ENCODE peak calls at places on chromosomes 6 and 20, in ten cellular contexts. One of them, this sample, is unnamed.

GRCh38 chr6:44554901-44555300 is 167.4 kb downstream of the CDC5L start:
- DNase-seq in transverse colon: no peak
- DNase-seq in GM10248: no peak
- DNase-seq in HFFc6: no peak
- DNase-seq in pancreas: no peak
- DNase-seq in endothelial cell: no peak
- DNase-seq in GM20000: no peak
- DNase-seq in HL-60: no peak
- DNase-seq in A549: no peak
- DNase-seq in ovary: no peak
- DNase-seq in this sample: no peak

GRCh38 chr20:38843346-38843745 is 37.8 kb downstream of the PPP1R16B start:
- DNase-seq in GM10248: no peak
- DNase-seq in A549: no peak
- DNase-seq in transverse colon: no peak
- DNase-seq in endothelial cell: no peak
- DNase-seq in pancreas: no peak
- DNase-seq in ovary: no peak
- DNase-seq in HL-60: no peak
- DNase-seq in HFFc6: no peak
- DNase-seq in GM20000: no peak
- DNase-seq in this sample: no peak

GRCh38 chr6:149176971-149177667 is 140.4 kb upstream of the TAB2 start:
- DNase-seq in A549: no peak
- DNase-seq in transverse colon: no peak
- DNase-seq in ovary: no peak
- DNase-seq in GM10248: no peak
- DNase-seq in endothelial cell: no peak
- DNase-seq in pancreas: peak
- DNase-seq in GM20000: no peak
- DNase-seq in HFFc6: no peak
- DNase-seq in HL-60: no peak
- DNase-seq in this sample: no peak

GRCh38 chr6:95091823-95092436 is 485.4 kb upstream of the MANEA start:
- DNase-seq in GM20000: peak
- DNase-seq in ovary: no peak
- DNase-seq in endothelial cell: no peak
- DNase-seq in HFFc6: peak
- DNase-seq in A549: no peak
- DNase-seq in GM10248: no peak
- DNase-seq in transverse colon: no peak
- DNase-seq in HL-60: no peak
- DNase-seq in pancreas: no peak
- DNase-seq in this sample: no peak

GRCh38 chr6:101294676-101295075 is 98.8 kb upstream of the GRIK2 start:
- DNase-seq in A549: no peak
- DNase-seq in GM10248: no peak
- DNase-seq in GM20000: no peak
- DNase-seq in HFFc6: peak
- DNase-seq in pancreas: no peak
- DNase-seq in endothelial cell: no peak
- DNase-seq in ovary: no peak
- DNase-seq in transverse colon: no peak
- DNase-seq in HL-60: no peak
- DNase-seq in this sample: no peak

GRCh38 chr20:20237093-20237959 is 130.6 kb upstream of the INSM1 start:
- DNase-seq in endothelial cell: peak
- DNase-seq in HL-60: peak
- DNase-seq in A549: peak
- DNase-seq in transverse colon: peak
- DNase-seq in GM20000: peak
- DNase-seq in GM10248: peak
- DNase-seq in HFFc6: peak
- DNase-seq in ovary: no peak
- DNase-seq in pancreas: peak
- DNase-seq in this sample: no peak

GRCh38 chr6:93423542-93423941 is 4.2 kb upstream of the EPHA7 start:
- DNase-seq in GM20000: peak
- DNase-seq in GM10248: no peak
- DNase-seq in endothelial cell: peak
- DNase-seq in transverse colon: peak
- DNase-seq in pancreas: no peak
- DNase-seq in HL-60: peak
- DNase-seq in ovary: no peak
- DNase-seq in A549: no peak
- DNase-seq in HFFc6: no peak
- DNase-seq in this sample: no peak

GRCh38 chr6:147135211-147135672 is 69.0 kb upstream of the STXBP5 start:
- DNase-seq in HFFc6: peak
- DNase-seq in GM20000: no peak
- DNase-seq in GM10248: no peak
- DNase-seq in endothelial cell: no peak
- DNase-seq in ovary: no peak
- DNase-seq in transverse colon: no peak
- DNase-seq in A549: peak
- DNase-seq in HL-60: peak
- DNase-seq in pancreas: no peak
- DNase-seq in this sample: no peak

GRCh38 chr20:19249515-19249914 is 37.1 kb downstream of the SLC24A3 start:
- DNase-seq in HFFc6: no peak
- DNase-seq in endothelial cell: no peak
- DNase-seq in HL-60: no peak
- DNase-seq in A549: no peak
- DNase-seq in GM10248: no peak
- DNase-seq in ovary: no peak
- DNase-seq in GM20000: no peak
- DNase-seq in pancreas: no peak
- DNase-seq in transverse colon: no peak
- DNase-seq in this sample: no peak

GRCh38 chr6:43497129-43497396 is 13.1 kb downstream of the LRRC73 start:
- DNase-seq in GM20000: no peak
- DNase-seq in pancreas: no peak
- DNase-seq in A549: no peak
- DNase-seq in HFFc6: no peak
- DNase-seq in GM10248: no peak
- DNase-seq in ovary: no peak
- DNase-seq in endothelial cell: no peak
- DNase-seq in HL-60: no peak
- DNase-seq in transverse colon: no peak
- DNase-seq in this sample: no peak

GRCh38 chr20:24465168-24465567 is 4.3 kb upstream of the SYNDIG1 start:
- DNase-seq in endothelial cell: no peak
- DNase-seq in GM10248: no peak
- DNase-seq in HFFc6: no peak
- DNase-seq in HL-60: no peak
- DNase-seq in A549: no peak
- DNase-seq in GM20000: no peak
- DNase-seq in transverse colon: no peak
- DNase-seq in ovary: no peak
- DNase-seq in pancreas: no peak
- DNase-seq in this sample: no peak

GRCh38 chr20:5153152-5153467 is 26.3 kb downstream of the CDS2 start:
- DNase-seq in pancreas: no peak
- DNase-seq in GM20000: no peak
- DNase-seq in A549: no peak
- DNase-seq in endothelial cell: no peak
- DNase-seq in transverse colon: no peak
- DNase-seq in ovary: no peak
- DNase-seq in HL-60: no peak
- DNase-seq in GM10248: no peak
- DNase-seq in HFFc6: no peak
- DNase-seq in this sample: no peak

GRCh38 chr6:56840467-56841371 is 114.2 kb upstream of the BEND6 start:
- DNase-seq in GM10248: no peak
- DNase-seq in A549: no peak
- DNase-seq in GM20000: no peak
- DNase-seq in pancreas: no peak
- DNase-seq in HFFc6: peak
- DNase-seq in ovary: no peak
- DNase-seq in endothelial cell: no peak
- DNase-seq in HL-60: no peak
- DNase-seq in transverse colon: no peak
- DNase-seq in this sample: no peak

GRCh38 chr6:51099201-51099600 is 280.5 kb downstream of the TFAP2B start:
- DNase-seq in A549: no peak
- DNase-seq in GM10248: no peak
- DNase-seq in pancreas: no peak
- DNase-seq in HFFc6: no peak
- DNase-seq in GM20000: no peak
- DNase-seq in transverse colon: no peak
- DNase-seq in endothelial cell: no peak
- DNase-seq in HL-60: no peak
- DNase-seq in ovary: no peak
- DNase-seq in this sample: no peak

GRCh38 chr20:50381771-50382593 is 128.2 kb upstream of the PTPN1 start:
- DNase-seq in endothelial cell: no peak
- DNase-seq in HL-60: peak
- DNase-seq in ovary: no peak
- DNase-seq in transverse colon: peak
- DNase-seq in A549: no peak
- DNase-seq in GM10248: peak
- DNase-seq in HFFc6: no peak
- DNase-seq in GM20000: peak
- DNase-seq in pancreas: no peak
- DNase-seq in this sample: no peak

GRCh38 chr20:56212071-56212470 is 36.5 kb upstream of the MC3R start:
- DNase-seq in A549: no peak
- DNase-seq in GM20000: no peak
- DNase-seq in endothelial cell: no peak
- DNase-seq in transverse colon: no peak
- DNase-seq in HFFc6: no peak
- DNase-seq in GM10248: no peak
- DNase-seq in pancreas: no peak
- DNase-seq in HL-60: peak
- DNase-seq in ovary: no peak
- DNase-seq in this sample: no peak

GRCh38 chr20:16078172-16078898 is 494.9 kb downstream of the KIF16B start:
- DNase-seq in pancreas: no peak
- DNase-seq in ovary: no peak
- DNase-seq in A549: no peak
- DNase-seq in transverse colon: no peak
- DNase-seq in HFFc6: no peak
- DNase-seq in GM20000: no peak
- DNase-seq in GM10248: no peak
- DNase-seq in HL-60: no peak
- DNase-seq in endothelial cell: no peak
- DNase-seq in this sample: no peak

DNA sequence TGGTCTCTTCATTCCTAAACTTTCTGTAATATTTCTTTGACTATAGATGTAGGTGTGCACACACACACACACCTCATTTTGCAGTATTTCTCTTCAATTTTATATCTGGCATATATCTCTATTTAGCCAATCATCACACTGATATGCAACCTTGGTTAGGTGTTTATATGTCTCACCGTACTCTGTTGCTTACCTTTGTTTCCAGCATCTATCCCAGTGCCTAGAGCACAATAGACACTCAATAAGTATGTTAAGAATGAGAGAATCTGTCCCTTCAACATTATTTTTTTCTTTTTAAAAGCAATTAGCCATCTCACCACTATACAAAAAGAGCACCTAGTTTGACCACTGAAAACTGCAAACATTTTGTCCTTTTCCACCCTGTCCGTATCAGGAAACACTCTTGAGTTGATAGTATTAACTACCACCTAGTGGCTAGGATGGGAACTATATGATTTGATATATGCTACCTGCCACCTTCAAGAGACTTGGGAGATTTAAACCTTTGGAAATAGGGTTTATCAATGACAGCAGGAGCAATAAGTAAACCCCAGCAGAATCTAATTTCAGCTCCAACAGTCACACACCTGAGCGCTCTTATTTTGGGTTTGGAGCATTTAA is 48.7 kb upstream of the RSPO3 start:
- DNase-seq in GM10248: no peak
- DNase-seq in A549: peak
- DNase-seq in GM20000: no peak
- DNase-seq in HFFc6: peak
- DNase-seq in endothelial cell: no peak
- DNase-seq in transverse colon: no peak
- DNase-seq in ovary: no peak
- DNase-seq in HL-60: no peak
- DNase-seq in pancreas: no peak
- DNase-seq in this sample: no peak
- TF ChIP-seq CTCF in GM10248: no peak
- TF ChIP-seq CTCF in A549: peak
- TF ChIP-seq CTCF in GM20000: no peak
- TF ChIP-seq CTCF in HFFc6: peak
- TF ChIP-seq CTCF in endothelial cell: peak
- TF ChIP-seq CTCF in transverse colon: peak
- TF ChIP-seq CTCF in ovary: no peak
- TF ChIP-seq CTCF in HL-60: no peak
- TF ChIP-seq CTCF in pancreas: no peak
- TF ChIP-seq CTCF in this sample: no peak

GRCh38 chr20:62722627-62723026 is 14.0 kb downstream of the NTSR1 start:
- DNase-seq in HFFc6: no peak
- DNase-seq in ovary: no peak
- DNase-seq in GM10248: no peak
- DNase-seq in GM20000: no peak
- DNase-seq in A549: no peak
- DNase-seq in endothelial cell: no peak
- DNase-seq in pancreas: peak
- DNase-seq in HL-60: no peak
- DNase-seq in transverse colon: no peak
- DNase-seq in this sample: no peak
- TF ChIP-seq CTCF in HFFc6: no peak
- TF ChIP-seq CTCF in ovary: no peak
- TF ChIP-seq CTCF in GM10248: no peak
- TF ChIP-seq CTCF in GM20000: no peak
- TF ChIP-seq CTCF in A549: no peak
- TF ChIP-seq CTCF in endothelial cell: no peak
- TF ChIP-seq CTCF in pancreas: no peak
- TF ChIP-seq CTCF in HL-60: no peak
- TF ChIP-seq CTCF in transverse colon: no peak
- TF ChIP-seq CTCF in this sample: no peak

GRCh38 chr6:5746392-5747140 is 260.2 kb downstream of the NRN1 start:
- DNase-seq in HL-60: no peak
- DNase-seq in ovary: no peak
- DNase-seq in GM10248: no peak
- DNase-seq in transverse colon: no peak
- DNase-seq in A549: no peak
- DNase-seq in endothelial cell: peak
- DNase-seq in GM20000: no peak
- DNase-seq in HFFc6: no peak
- DNase-seq in pancreas: no peak
- DNase-seq in this sample: no peak
- TF ChIP-seq CTCF in HL-60: no peak
- TF ChIP-seq CTCF in ovary: no peak
- TF ChIP-seq CTCF in GM10248: peak
- TF ChIP-seq CTCF in transverse colon: peak
- TF ChIP-seq CTCF in A549: peak
- TF ChIP-seq CTCF in endothelial cell: no peak
- TF ChIP-seq CTCF in GM20000: no peak
- TF ChIP-seq CTCF in HFFc6: peak
- TF ChIP-seq CTCF in pancreas: no peak
- TF ChIP-seq CTCF in this sample: no peak

DNA sequence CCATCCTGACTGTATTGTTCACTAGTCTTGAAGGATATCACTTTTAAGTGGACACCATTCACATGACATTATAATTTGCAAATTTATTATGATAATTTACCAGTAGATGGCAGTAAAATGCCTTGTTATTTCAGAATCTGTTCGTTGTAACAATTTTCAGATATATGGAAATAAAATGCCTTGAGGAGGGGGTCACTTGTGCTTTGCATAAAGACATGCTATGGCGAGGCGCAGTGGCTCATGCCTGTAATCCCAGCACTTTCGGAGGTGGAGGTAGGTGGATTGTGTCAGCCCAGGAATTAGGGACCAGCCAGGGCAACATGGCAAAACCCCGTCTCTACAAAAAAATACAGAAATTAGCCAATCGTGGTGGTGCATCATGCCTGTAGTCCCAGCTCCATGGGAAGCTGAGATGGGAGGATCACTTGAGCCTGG is 9.0 kb upstream of the NCOA6 start:
- DNase-seq in transverse colon: no peak
- DNase-seq in endothelial cell: no peak
- DNase-seq in A549: peak
- DNase-seq in HL-60: no peak
- DNase-seq in GM20000: peak
- DNase-seq in ovary: no peak
- DNase-seq in HFFc6: peak
- DNase-seq in pancreas: no peak
- DNase-seq in GM10248: peak
- DNase-seq in this sample: no peak
- TF ChIP-seq CTCF in transverse colon: peak
- TF ChIP-seq CTCF in endothelial cell: peak
- TF ChIP-seq CTCF in A549: peak
- TF ChIP-seq CTCF in HL-60: no peak
- TF ChIP-seq CTCF in GM20000: no peak
- TF ChIP-seq CTCF in ovary: no peak
- TF ChIP-seq CTCF in HFFc6: peak
- TF ChIP-seq CTCF in pancreas: no peak
- TF ChIP-seq CTCF in GM10248: peak
- TF ChIP-seq CTCF in this sample: no peak

This sample was measured in activated B cell treated with CpG ODN at 0.5 μM for 24 hours.